ENCODE peak calls at places on chromosomes 11 and 22, in eight cellular contexts. R is epithelial cell of esophagus; H is CD8-positive, alpha-beta T cell; P is NCI-H1436 treated with DMSO at 0.1 percent for 48 hours; I is activated T-cell treated with anti-CD3 and anti-CD28 coated beads for 1 hour; T is mesothelial cell of epicardium; F is posterior vena cava; W is lower lobe of right lung. J is an unnamed sample.
A peak's percentile ranks its signal among the peaks of the same experiment; 100 is the strongest.

GRCh38 chr22:27097933-27098332 is 440.5 kb downstream of the MIAT start:
- DNase-seq in R (no peak), H (no peak), P (no peak), I (no peak), T (no peak), F (no peak), W (no peak), J (peak; percentile 83)

GRCh38 chr22:47283616-47284270 is 521.3 kb downstream of the TBC1D22A start:
- DNase-seq in R (no peak), H (no peak), P (no peak), I (no peak), T (no peak), F (peak; percentile 61), W (no peak), J (no peak)

GRCh38 chr11:29616611-29617010 is 400.2 kb downstream of the KCNA4 start:
- DNase-seq in R (peak; percentile 41), H (no peak), P (no peak), I (no peak), T (no peak), F (no peak), W (no peak), J (peak; percentile 90)

GRCh38 chr22:41197046-41197807 is 7.9 kb upstream of the L3MBTL2 start:
- DNase-seq in R (peak; percentile 68), H (peak; percentile 87), P (no peak), I (peak; percentile 77), T (peak; percentile 78), F (peak; percentile 93), W (peak; percentile 89), J (peak; percentile 85)

GRCh38 chr11:31649129-31649528 is 139.6 kb downstream of the ELP4 start:
- DNase-seq in R (no peak), H (no peak), P (no peak), I (no peak), T (no peak), F (no peak), W (no peak), J (peak; percentile 5)

GRCh38 chr11:115706735-115707134 is 202.5 kb upstream of the CADM1 start:
- DNase-seq in R (no peak), H (no peak), P (no peak), I (no peak), T (no peak), F (no peak), W (no peak), J (peak; percentile 37)

GRCh38 chr11:108672113-108672512 is 7.2 kb downstream of the DDX10 start:
- DNase-seq in R (no peak), H (no peak), P (peak; percentile 21), I (no peak), T (no peak), F (no peak), W (no peak), J (peak; percentile 80)

GRCh38 chr11:122642971-122643370 is 12.6 kb upstream of the UBASH3B start:
- DNase-seq in R (no peak), H (no peak), P (no peak), I (no peak), T (no peak), F (no peak), W (no peak), J (no peak)

GRCh38 chr11:15507592-15507991 is 392.9 kb downstream of the INSC start:
- DNase-seq in R (no peak), H (no peak), P (no peak), I (no peak), T (peak; percentile 44), F (no peak), W (no peak), J (peak; percentile 83)

GRCh38 chr11:27857588-27857987 is 157.3 kb upstream of the BDNF start:
- DNase-seq in R (no peak), H (no peak), P (no peak), I (no peak), T (no peak), F (no peak), W (no peak), J (no peak)

GRCh38 chr11:134331565-134332188 is at the start of gene GLB1L2:
- DNase-seq in R (peak; percentile 73), H (peak; percentile 89), P (no peak), I (peak; percentile 74), T (peak; percentile 81), F (peak; percentile 88), W (peak; percentile 79), J (peak; percentile 75)

GRCh38 chr11:36478700-36479329 is 31.3 kb downstream of the TRAF6 start:
- DNase-seq in R (peak; percentile 59), H (no peak), P (peak; percentile 2), I (no peak), T (no peak), F (no peak), W (no peak), J (peak; percentile 72)

GRCh38 chr11:45892856-45893255 is 7.4 kb downstream of the MAPK8IP1 start:
- DNase-seq in R (no peak), H (no peak), P (no peak), I (no peak), T (no peak), F (no peak), W (no peak), J (no peak)

GRCh38 chr11:111641339-111642015 is 39.2 kb downstream of the SIK2 start:
- DNase-seq in R (no peak), H (no peak), P (no peak), I (no peak), T (no peak), F (no peak), W (no peak), J (no peak)

GRCh38 chr11:119284344-119285157 is 32.4 kb downstream of the MCAM start:
- DNase-seq in R (peak; percentile 63), H (no peak), P (no peak), I (no peak), T (no peak), F (no peak), W (no peak), J (peak; percentile 50)

GRCh38 chr11:13963169-13963948 is 836 bp downstream of the SPON1 start:
- DNase-seq in R (no peak), H (peak; percentile 63), P (no peak), I (no peak), T (peak; percentile 49), F (peak; percentile 86), W (peak; percentile 45), J (peak; percentile 54)